ENCODE peak calls at places on chromosome 9, in four cellular contexts. One of them, this sample, is unnamed.

GRCh38 chr9:16294371-16294770 is 576.1 kb downstream of the BNC2 start:
- DNase-seq in mesothelial cell of epicardium: no peak
- DNase-seq in heart left ventricle: no peak
- DNase-seq in nephron progenitor cell: no peak
- DNase-seq in this sample: no peak

GRCh38 chr9:108272350-108272899 is 583.4 kb downstream of the ACTL7B start:
- DNase-seq in nephron progenitor cell: peak
- DNase-seq in mesothelial cell of epicardium: no peak
- DNase-seq in heart left ventricle: peak
- DNase-seq in this sample: no peak

GRCh38 chr9:113807173-113808061 is 68.7 kb upstream of the ZNF618 start:
- DNase-seq in mesothelial cell of epicardium: peak
- DNase-seq in heart left ventricle: peak
- DNase-seq in nephron progenitor cell: peak
- DNase-seq in this sample: peak

GRCh38 chr9:36092509-36093215 is 43.9 kb upstream of the GLIPR2 start:
- DNase-seq in nephron progenitor cell: no peak
- DNase-seq in mesothelial cell of epicardium: no peak
- DNase-seq in heart left ventricle: no peak
- DNase-seq in this sample: no peak

GRCh38 chr9:96686638-96687335 is 31.7 kb upstream of the PRXL2C start:
- DNase-seq in nephron progenitor cell: peak
- DNase-seq in heart left ventricle: peak
- DNase-seq in mesothelial cell of epicardium: peak
- DNase-seq in this sample: peak

GRCh38 chr9:92608221-92609141 is 61.5 kb downstream of the IPPK start:
- DNase-seq in mesothelial cell of epicardium: no peak
- DNase-seq in heart left ventricle: peak
- DNase-seq in nephron progenitor cell: no peak
- DNase-seq in this sample: no peak

GRCh38 chr9:133855802-133856592 is 117.8 kb upstream of the SARDH start:
- DNase-seq in nephron progenitor cell: no peak
- DNase-seq in heart left ventricle: no peak
- DNase-seq in mesothelial cell of epicardium: no peak
- DNase-seq in this sample: no peak

GRCh38 chr9:64773491-64773931 is 511.5 kb downstream of the FOXD4L5 start:
- DNase-seq in heart left ventricle: no peak
- DNase-seq in mesothelial cell of epicardium: no peak
- DNase-seq in nephron progenitor cell: peak
- DNase-seq in this sample: no peak

GRCh38 chr9:137245450-137246421 is 4.6 kb downstream of the TUBB4B start:
- DNase-seq in heart left ventricle: no peak
- DNase-seq in mesothelial cell of epicardium: no peak
- DNase-seq in nephron progenitor cell: no peak
- DNase-seq in this sample: no peak

GRCh38 chr9:138097501-138097991 is 220.0 kb downstream of the CACNA1B start:
- DNase-seq in mesothelial cell of epicardium: peak
- DNase-seq in heart left ventricle: no peak
- DNase-seq in nephron progenitor cell: no peak
- DNase-seq in this sample: no peak

GRCh38 chr9:69582544-69583297 is 89.5 kb downstream of the APBA1 start:
- DNase-seq in heart left ventricle: peak
- DNase-seq in nephron progenitor cell: no peak
- DNase-seq in mesothelial cell of epicardium: no peak
- DNase-seq in this sample: no peak

GRCh38 chr9:68996457-68996856 is 17.5 kb downstream of the PRKACG start:
- DNase-seq in heart left ventricle: no peak
- DNase-seq in nephron progenitor cell: no peak
- DNase-seq in mesothelial cell of epicardium: no peak
- DNase-seq in this sample: no peak

GRCh38 chr9:98721643-98722042 is 12.9 kb upstream of the GABBR2 start:
- DNase-seq in heart left ventricle: no peak
- DNase-seq in nephron progenitor cell: no peak
- DNase-seq in mesothelial cell of epicardium: no peak
- DNase-seq in this sample: no peak

GRCh38 chr9:109317979-109318671 is 2.7 kb downstream of the EPB41L4B start:
- DNase-seq in mesothelial cell of epicardium: no peak
- DNase-seq in heart left ventricle: no peak
- DNase-seq in nephron progenitor cell: no peak
- DNase-seq in this sample: no peak

GRCh38 chr9:15889555-15889954 is 336.7 kb downstream of the CCDC171 start:
- DNase-seq in heart left ventricle: no peak
- DNase-seq in nephron progenitor cell: no peak
- DNase-seq in mesothelial cell of epicardium: no peak
- DNase-seq in this sample: no peak

GRCh38 chr9:113682297-113682771 is 193.8 kb upstream of the ZNF618 start:
- DNase-seq in nephron progenitor cell: peak
- DNase-seq in heart left ventricle: peak
- DNase-seq in mesothelial cell of epicardium: peak
- DNase-seq in this sample: peak

GRCh38 chr9:105500108-105500766 is 52.4 kb downstream of the FSD1L start:
- DNase-seq in nephron progenitor cell: no peak
- DNase-seq in mesothelial cell of epicardium: no peak
- DNase-seq in heart left ventricle: no peak
- DNase-seq in this sample: no peak

GRCh38 chr9:89751081-89751855 is 146.5 kb downstream of the GADD45G start:
- DNase-seq in mesothelial cell of epicardium: no peak
- DNase-seq in nephron progenitor cell: no peak
- DNase-seq in heart left ventricle: no peak
- DNase-seq in this sample: no peak

GRCh38 chr9:80994892-80995291 is 694.5 kb downstream of the TLE1 start:
- DNase-seq in nephron progenitor cell: no peak
- DNase-seq in mesothelial cell of epicardium: no peak
- DNase-seq in heart left ventricle: no peak
- DNase-seq in this sample: no peak

GRCh38 chr9:34986541-34987047 is 3.0 kb upstream of the DNAJB5 start:
- DNase-seq in heart left ventricle: peak
- DNase-seq in nephron progenitor cell: peak
- DNase-seq in mesothelial cell of epicardium: no peak
- DNase-seq in this sample: peak

GRCh38 chr9:72149231-72149975 is at the start of gene GDA:
- DNase-seq in mesothelial cell of epicardium: peak
- DNase-seq in nephron progenitor cell: peak
- DNase-seq in heart left ventricle: no peak
- DNase-seq in this sample: no peak

GRCh38 chr9:34510506-34511159 is 12.2 kb downstream of the ENHO start:
- DNase-seq in nephron progenitor cell: no peak
- DNase-seq in mesothelial cell of epicardium: no peak
- DNase-seq in heart left ventricle: no peak
- DNase-seq in this sample: no peak

GRCh38 chr9:116115731-116116353 is 37.7 kb upstream of the PAPPA start:
- DNase-seq in nephron progenitor cell: no peak
- DNase-seq in heart left ventricle: no peak
- DNase-seq in mesothelial cell of epicardium: no peak
- DNase-seq in this sample: no peak

GRCh38 chr9:116653580-116654355 is 33.3 kb upstream of the TRIM32 start:
- DNase-seq in heart left ventricle: no peak
- DNase-seq in nephron progenitor cell: no peak
- DNase-seq in mesothelial cell of epicardium: peak
- DNase-seq in this sample: no peak

GRCh38 chr9:33661186-33661585 is 134.2 kb upstream of the PRSS3 start:
- DNase-seq in mesothelial cell of epicardium: no peak
- DNase-seq in heart left ventricle: no peak
- DNase-seq in nephron progenitor cell: no peak
- DNase-seq in this sample: no peak

GRCh38 chr9:6930827-6931226 is 173.1 kb downstream of the KDM4C start:
- DNase-seq in mesothelial cell of epicardium: no peak
- DNase-seq in heart left ventricle: no peak
- DNase-seq in nephron progenitor cell: no peak
- DNase-seq in this sample: no peak

GRCh38 chr9:98584059-98584458 is 124.7 kb downstream of the GABBR2 start:
- DNase-seq in nephron progenitor cell: no peak
- DNase-seq in mesothelial cell of epicardium: no peak
- DNase-seq in heart left ventricle: no peak
- DNase-seq in this sample: no peak

GRCh38 chr9:35728041-35728971 is 3.7 kb downstream of the TLN1 start:
- DNase-seq in mesothelial cell of epicardium: peak
- DNase-seq in nephron progenitor cell: peak
- DNase-seq in heart left ventricle: peak
- DNase-seq in this sample: peak

GRCh38 chr9:135602789-135603481 is 36.4 kb downstream of the GLT6D1 start:
- DNase-seq in heart left ventricle: no peak
- DNase-seq in mesothelial cell of epicardium: peak
- DNase-seq in nephron progenitor cell: peak
- DNase-seq in this sample: peak

GRCh38 chr9:2453701-2454100 is 167.9 kb upstream of the VLDLR start:
- DNase-seq in mesothelial cell of epicardium: no peak
- DNase-seq in heart left ventricle: no peak
- DNase-seq in nephron progenitor cell: no peak
- DNase-seq in this sample: no peak

GRCh38 chr9:135702002-135702721 is at the start of gene KCNT1:
- DNase-seq in heart left ventricle: peak
- DNase-seq in mesothelial cell of epicardium: peak
- DNase-seq in nephron progenitor cell: peak
- DNase-seq in this sample: peak

GRCh38 chr9:126986506-126986951 is 71.9 kb downstream of the RALGPS1 start:
- DNase-seq in heart left ventricle: no peak
- DNase-seq in nephron progenitor cell: no peak
- DNase-seq in mesothelial cell of epicardium: no peak
- DNase-seq in this sample: no peak

GRCh38 chr9:126991170-126991569 is 76.6 kb downstream of the RALGPS1 start:
- DNase-seq in nephron progenitor cell: no peak
- DNase-seq in mesothelial cell of epicardium: no peak
- DNase-seq in heart left ventricle: peak
- DNase-seq in this sample: no peak

GRCh38 chr9:126988857-126989256 is 74.3 kb downstream of the RALGPS1 start:
- DNase-seq in mesothelial cell of epicardium: no peak
- DNase-seq in nephron progenitor cell: no peak
- DNase-seq in heart left ventricle: no peak
- DNase-seq in this sample: no peak

GRCh38 chr9:126992427-126992826 is 77.8 kb downstream of the RALGPS1 start:
- DNase-seq in heart left ventricle: no peak
- DNase-seq in nephron progenitor cell: no peak
- DNase-seq in mesothelial cell of epicardium: no peak
- DNase-seq in this sample: no peak

GRCh38 chr9:126989847-126990821 is 75.6 kb downstream of the RALGPS1 start:
- DNase-seq in nephron progenitor cell: no peak
- DNase-seq in heart left ventricle: peak
- DNase-seq in mesothelial cell of epicardium: no peak
- DNase-seq in this sample: no peak
- TF ChIP-seq CTCF in nephron progenitor cell: no peak
- TF ChIP-seq CTCF in heart left ventricle: no peak
- TF ChIP-seq CTCF in mesothelial cell of epicardium: no peak
- TF ChIP-seq CTCF in this sample: no peak

DNA sequence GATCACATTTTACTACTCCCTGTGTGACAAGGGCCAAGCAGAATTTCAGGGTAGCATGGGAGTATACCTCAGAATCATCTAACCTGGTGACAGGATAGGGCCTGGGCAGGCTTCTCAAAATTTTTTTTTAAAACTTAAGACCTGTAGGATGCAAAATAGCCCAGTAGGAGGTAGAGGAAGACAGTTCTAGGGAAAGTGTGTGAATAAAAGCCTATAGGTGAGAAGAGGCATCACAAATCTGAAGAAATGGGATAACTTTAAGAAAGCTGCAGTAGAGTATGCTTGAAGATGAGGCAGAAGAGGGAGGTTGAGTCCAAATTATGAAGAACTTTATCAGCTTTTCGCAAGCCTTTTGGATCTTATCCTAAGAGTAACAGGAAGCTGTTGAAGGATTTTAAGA is 32.3 kb downstream of the CNTRL start:
- DNase-seq in mesothelial cell of epicardium: no peak
- DNase-seq in nephron progenitor cell: no peak
- DNase-seq in heart left ventricle: no peak
- DNase-seq in this sample: no peak
- TF ChIP-seq CTCF in mesothelial cell of epicardium: no peak
- TF ChIP-seq CTCF in nephron progenitor cell: no peak
- TF ChIP-seq CTCF in heart left ventricle: no peak
- TF ChIP-seq CTCF in this sample: peak

DNA sequence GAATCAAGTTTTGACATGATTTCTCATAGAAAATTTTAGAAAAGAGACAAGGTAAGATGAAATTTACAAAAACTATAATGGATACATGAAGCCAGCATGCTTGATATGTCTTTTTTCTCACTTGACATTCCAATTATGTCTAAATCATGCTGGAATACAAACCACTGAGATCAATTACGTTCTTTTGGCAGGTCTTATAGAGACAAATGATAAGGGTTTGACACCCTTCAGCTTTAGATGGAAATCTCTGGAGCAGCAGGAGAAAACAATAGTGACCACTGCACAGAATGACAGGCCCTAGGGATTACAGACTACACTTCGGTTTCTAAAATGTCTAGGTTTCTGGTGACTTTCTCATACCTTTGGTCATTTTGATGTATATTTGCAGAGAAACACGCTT is 342.9 kb downstream of the TRPM3 start:
- DNase-seq in heart left ventricle: no peak
- DNase-seq in mesothelial cell of epicardium: no peak
- DNase-seq in nephron progenitor cell: no peak
- DNase-seq in this sample: no peak
- TF ChIP-seq CTCF in heart left ventricle: no peak
- TF ChIP-seq CTCF in mesothelial cell of epicardium: no peak
- TF ChIP-seq CTCF in nephron progenitor cell: no peak
- TF ChIP-seq CTCF in this sample: no peak

GRCh38 chr9:131740898-131741297 is 1.0 kb upstream of the RAPGEF1 start:
- DNase-seq in mesothelial cell of epicardium: no peak
- DNase-seq in heart left ventricle: peak
- DNase-seq in nephron progenitor cell: no peak
- DNase-seq in this sample: no peak

GRCh38 chr9:131738293-131738692 is 1.6 kb downstream of the RAPGEF1 start:
- DNase-seq in heart left ventricle: peak
- DNase-seq in nephron progenitor cell: no peak
- DNase-seq in mesothelial cell of epicardium: no peak
- DNase-seq in this sample: no peak

GRCh38 chr9:131738838-131739191 is 1.1 kb downstream of the RAPGEF1 start:
- DNase-seq in nephron progenitor cell: no peak
- DNase-seq in heart left ventricle: peak
- DNase-seq in mesothelial cell of epicardium: no peak
- DNase-seq in this sample: peak

GRCh38 chr9:131739988-131740648 is at the start of gene RAPGEF1:
- DNase-seq in nephron progenitor cell: peak
- DNase-seq in mesothelial cell of epicardium: peak
- DNase-seq in heart left ventricle: peak
- DNase-seq in this sample: peak

GRCh38 chr9:131739192-131739961 is 499 bp downstream of the RAPGEF1 start:
- DNase-seq in nephron progenitor cell: peak
- DNase-seq in heart left ventricle: peak
- DNase-seq in mesothelial cell of epicardium: peak
- DNase-seq in this sample: peak
- TF ChIP-seq CTCF in nephron progenitor cell: no peak
- TF ChIP-seq CTCF in heart left ventricle: no peak
- TF ChIP-seq CTCF in mesothelial cell of epicardium: no peak
- TF ChIP-seq CTCF in this sample: no peak

GRCh38 chr9:31629292-31629691 is 755.2 kb upstream of the ACO1 start:
- DNase-seq in nephron progenitor cell: no peak
- DNase-seq in heart left ventricle: no peak
- DNase-seq in mesothelial cell of epicardium: no peak
- DNase-seq in this sample: no peak
- TF ChIP-seq CTCF in nephron progenitor cell: no peak
- TF ChIP-seq CTCF in heart left ventricle: no peak
- TF ChIP-seq CTCF in mesothelial cell of epicardium: no peak
- TF ChIP-seq CTCF in this sample: no peak

GRCh38 chr9:126564716-126565115 is 49.0 kb upstream of the LMX1B start:
- DNase-seq in heart left ventricle: no peak
- DNase-seq in nephron progenitor cell: no peak
- DNase-seq in mesothelial cell of epicardium: no peak
- DNase-seq in this sample: no peak
- TF ChIP-seq CTCF in heart left ventricle: no peak
- TF ChIP-seq CTCF in nephron progenitor cell: peak
- TF ChIP-seq CTCF in mesothelial cell of epicardium: no peak
- TF ChIP-seq CTCF in this sample: peak